ENCODE peak calls at places on chromosomes 2 and 18, in seven cellular contexts. S is stomach, P is GM12892, U is suprapubic skin, H is transverse colon, D is breast epithelium, F is HCT116. O is an unnamed sample.

GRCh38 chr18:69328086-69328485 is 72.6 kb upstream of the DOK6 start:
- DNase-seq in D (no peak), P (no peak), U (no peak), H (no peak), F (no peak), S (no peak), O (peak; percentile 41)

GRCh38 chr18:57657566-57657965 is 35.9 kb upstream of the NARS1 start:
- DNase-seq in P (no peak), F (no peak), D (no peak), U (no peak), S (no peak), H (no peak), O (no peak)

GRCh38 chr18:61085036-61085435 is 248.2 kb upstream of the CDH20 start:
- DNase-seq in P (no peak), U (no peak), H (no peak), S (no peak), F (no peak), D (no peak), O (no peak)

GRCh38 chr18:44601447-44601846 is 79.2 kb upstream of the SETBP1 start:
- DNase-seq in S (no peak), U (no peak), F (no peak), H (no peak), D (no peak), P (no peak), O (no peak)

GRCh38 chr2:7209776-7210555 is 292.8 kb downstream of the RNF144A start:
- DNase-seq in U (no peak), S (no peak), D (no peak), H (no peak), P (no peak), F (no peak), O (no peak)

GRCh38 chr18:61606759-61607158 is 273.5 kb downstream of the CDH20 start:
- DNase-seq in P (no peak), U (peak; percentile 89), S (peak; percentile 40), F (peak; percentile 81), H (peak; percentile 30), D (peak; percentile 65), O (peak; percentile 58)

GRCh38 chr18:75257596-75257995 is 47.0 kb downstream of the TSHZ1 start:
- DNase-seq in D (no peak), U (no peak), H (no peak), F (no peak), S (no peak), P (no peak), O (no peak)

GRCh38 chr2:130869441-130870160 is 32.9 kb downstream of the ARHGEF4 start:
- DNase-seq in D (no peak), F (no peak), H (no peak), P (no peak), S (peak; percentile 16), U (peak; percentile 33), O (peak; percentile 11)

GRCh38 chr2:111667542-111668273 is 216.3 kb downstream of the ANAPC1 start:
- DNase-seq in P (no peak), H (no peak), D (no peak), U (no peak), F (no peak), S (peak; percentile 41), O (no peak)

GRCh38 chr2:182858671-182859070 is 7.8 kb downstream of the FRZB start:
- DNase-seq in P (no peak), U (no peak), D (no peak), S (no peak), H (no peak), F (no peak), O (no peak)

GRCh38 chr2:182862003-182862402 is 4.4 kb downstream of the FRZB start:
- DNase-seq in H (no peak), D (no peak), F (no peak), P (no peak), S (peak; percentile 58), U (no peak), O (no peak)

GRCh38 chr18:49490246-49490762 is 3.3 kb upstream of the C18orf32 start:
- DNase-seq in U (no peak), H (no peak), F (no peak), P (no peak), D (no peak), S (no peak), O (no peak)

GRCh38 chr2:151771599-151772358 is 37.5 kb upstream of the NEB start:
- DNase-seq in S (no peak), P (no peak), U (no peak), H (peak; percentile 28), F (no peak), D (no peak), O (peak; percentile 30)

GRCh38 chr2:200352631-200353030 is 46.1 kb downstream of the SPATS2L start:
- DNase-seq in D (no peak), P (no peak), H (no peak), U (no peak), S (no peak), F (peak; percentile 45), O (no peak)

GRCh38 chr2:143132360-143132759 is 3.1 kb downstream of the ARHGAP15 start:
- DNase-seq in F (no peak), P (no peak), H (no peak), D (no peak), S (no peak), U (no peak), O (no peak)

GRCh38 chr2:54588244-54588899 is 132.2 kb downstream of the SPTBN1 start:
- DNase-seq in F (no peak), P (no peak), H (no peak), D (no peak), U (no peak), S (no peak), O (no peak)

GRCh38 chr2:215833531-215834162 is 179.7 kb downstream of the MREG start:
- DNase-seq in F (peak; percentile 8), S (no peak), D (no peak), H (no peak), P (no peak), U (no peak), O (no peak)

GRCh38 chr18:46069524-46069923 is 2.5 kb downstream of the PSTPIP2 start:
- DNase-seq in U (no peak), H (no peak), S (no peak), P (no peak), F (no peak), D (no peak), O (no peak)

GRCh38 chr2:124953921-124954320 is 928.8 kb downstream of the CNTNAP5 start:
- DNase-seq in P (no peak), S (no peak), H (no peak), F (no peak), D (no peak), U (no peak), O (no peak)

GRCh38 chr2:188244383-188244782 is 47.3 kb upstream of the GULP1 start:
- DNase-seq in F (no peak), S (no peak), H (no peak), P (no peak), D (no peak), U (no peak), O (no peak)

GRCh38 chr2:132617989-132618388 is 52.0 kb downstream of the LYPD1 start:
- DNase-seq in D (no peak), P (no peak), U (no peak), F (no peak), S (no peak), H (no peak), O (no peak)

GRCh38 chr2:108949316-108950299 is 39.4 kb downstream of the EDAR start:
- DNase-seq in F (no peak), U (peak; percentile 42), S (no peak), P (no peak), H (peak; percentile 34), D (no peak), O (no peak)

GRCh38 chr2:129160879-129161278 is 818.6 kb upstream of the RAB6C start:
- DNase-seq in S (no peak), U (no peak), H (no peak), D (no peak), P (no peak), F (no peak), O (no peak)

GRCh38 chr2:196500686-196501431 is 138.7 kb upstream of the CCDC150 start:
- DNase-seq in H (no peak), S (no peak), P (no peak), D (no peak), U (no peak), F (no peak), O (no peak)

GRCh38 chr2:43226955-43227829 is 786 bp upstream of the ZFP36L2 start:
- DNase-seq in F (peak; percentile 47), D (peak; percentile 95), S (peak; percentile 98), H (peak; percentile 96), U (peak; percentile 97), P (peak; percentile 58), O (peak; percentile 97)

GRCh38 chr2:127759931-127760330 is 51.0 kb downstream of the WDR33 start:
- DNase-seq in P (no peak), S (no peak), D (no peak), H (no peak), F (no peak), U (no peak), O (no peak)

GRCh38 chr18:12943200-12943599 is 4.6 kb upstream of the SEH1L start:
- DNase-seq in F (no peak), S (no peak), H (no peak), D (no peak), P (no peak), U (no peak), O (no peak)

GRCh38 chr2:20652673-20653575 is 2.0 kb upstream of the HS1BP3 start:
- DNase-seq in H (no peak), P (no peak), F (no peak), S (no peak), D (no peak), U (no peak), O (no peak)
- TF ChIP-seq POLR2A in H (no peak), P (no peak), F (no peak), S (no peak), D (no peak), U (no peak), O (no peak)

GRCh38 chr18:76379226-76380126 is 115.6 kb downstream of the ZNF516 start:
- DNase-seq in D (peak; percentile 44), H (no peak), P (no peak), U (no peak), S (no peak), F (no peak), O (peak; percentile 79)
- TF ChIP-seq POLR2AphosphoS5 in D (no peak), H (no peak), P (no peak), U (no peak), S (no peak), F (no peak), O (no peak)

GRCh38 chr2:239015769-239016675 is 168.1 kb downstream of the TWIST2 start:
- DNase-seq in S (no peak), H (no peak), D (peak; percentile 34), U (no peak), P (no peak), F (no peak), O (no peak)
- TF ChIP-seq POLR2A in S (no peak), H (no peak), D (no peak), U (no peak), P (no peak), F (no peak), O (no peak)

DNA sequence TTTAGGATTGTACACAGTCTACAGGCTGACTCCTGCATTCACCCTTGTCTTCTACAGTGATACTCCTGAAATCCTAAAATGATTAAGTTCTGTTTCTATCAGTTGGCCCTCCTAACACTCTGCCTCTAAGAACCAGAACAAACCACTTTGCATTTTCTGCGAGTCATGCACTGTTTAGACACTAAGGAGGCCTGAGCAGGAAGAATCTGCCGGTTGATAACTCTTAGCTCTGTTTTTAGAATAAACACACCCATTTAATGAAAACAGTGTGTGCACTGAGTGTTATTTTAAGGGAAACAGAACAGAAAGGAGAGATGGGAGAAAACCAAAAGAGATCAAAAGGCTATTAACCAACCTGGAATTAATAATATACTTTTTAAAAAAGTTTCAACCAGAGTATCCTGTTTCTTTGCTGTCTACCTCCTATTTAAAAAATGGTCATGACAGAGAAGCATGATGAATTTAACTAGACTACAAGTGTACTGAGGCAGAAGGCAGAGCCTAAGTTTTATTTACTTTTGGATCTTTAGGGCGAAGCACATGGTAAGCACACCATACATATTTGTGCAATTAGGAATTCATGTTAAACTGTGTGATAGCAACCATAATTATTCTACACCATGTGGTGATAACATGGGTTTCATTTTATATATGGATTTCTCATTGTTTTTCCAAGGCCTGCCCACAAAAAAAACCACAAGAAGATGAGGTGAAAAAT is 22.7 kb upstream of the SSB start:
- DNase-seq in U (no peak), F (no peak), S (no peak), H (no peak), D (no peak), P (no peak), O (no peak)
- TF ChIP-seq POLR2AphosphoS5 in U (no peak), F (no peak), S (no peak), H (no peak), D (no peak), P (no peak), O (no peak)